ENCODE peak calls at places on chromosomes 12 and 14, in seven cellular contexts. One of them, this sample, is unnamed.

GRCh38 chr14:29282169-29282568 is 515.6 kb downstream of the FOXG1 start:
- DNase-seq in psoas muscle: no peak
- DNase-seq in sigmoid colon: no peak
- DNase-seq in GM23338: no peak
- DNase-seq in HepG2: no peak
- DNase-seq in ovary: no peak
- DNase-seq in GM12878: no peak
- DNase-seq in this sample: no peak

GRCh38 chr14:95258754-95259593 is 60.7 kb downstream of the CLMN start:
- DNase-seq in GM23338: no peak
- DNase-seq in ovary: no peak
- DNase-seq in GM12878: no peak
- DNase-seq in HepG2: no peak
- DNase-seq in psoas muscle: no peak
- DNase-seq in sigmoid colon: no peak
- DNase-seq in this sample: peak

GRCh38 chr14:55127491-55127951 is 1.5 kb upstream of the LGALS3 start:
- DNase-seq in GM23338: no peak
- DNase-seq in sigmoid colon: no peak
- DNase-seq in GM12878: no peak
- DNase-seq in ovary: no peak
- DNase-seq in psoas muscle: no peak
- DNase-seq in HepG2: no peak
- DNase-seq in this sample: peak

GRCh38 chr14:104887623-104888488 is 22.8 kb downstream of the CEP170B start:
- DNase-seq in GM12878: no peak
- DNase-seq in HepG2: no peak
- DNase-seq in sigmoid colon: peak
- DNase-seq in ovary: peak
- DNase-seq in GM23338: no peak
- DNase-seq in psoas muscle: peak
- DNase-seq in this sample: no peak

GRCh38 chr14:51638071-51638944 is 13.4 kb upstream of the FRMD6 start:
- DNase-seq in sigmoid colon: no peak
- DNase-seq in GM23338: peak
- DNase-seq in GM12878: no peak
- DNase-seq in HepG2: peak
- DNase-seq in ovary: no peak
- DNase-seq in psoas muscle: no peak
- DNase-seq in this sample: no peak

GRCh38 chr14:82239205-82239604 is 705.6 kb upstream of the SEL1L start:
- DNase-seq in psoas muscle: no peak
- DNase-seq in GM23338: no peak
- DNase-seq in GM12878: no peak
- DNase-seq in HepG2: no peak
- DNase-seq in sigmoid colon: no peak
- DNase-seq in ovary: no peak
- DNase-seq in this sample: no peak

GRCh38 chr12:114835031-114835430 is 151.1 kb upstream of the TBX3 start:
- DNase-seq in GM12878: no peak
- DNase-seq in psoas muscle: no peak
- DNase-seq in HepG2: no peak
- DNase-seq in GM23338: no peak
- DNase-seq in sigmoid colon: no peak
- DNase-seq in ovary: no peak
- DNase-seq in this sample: peak

GRCh38 chr14:59018978-59019377 is 169.5 kb upstream of the DAAM1 start:
- DNase-seq in GM23338: peak
- DNase-seq in ovary: no peak
- DNase-seq in sigmoid colon: no peak
- DNase-seq in psoas muscle: no peak
- DNase-seq in HepG2: no peak
- DNase-seq in GM12878: no peak
- DNase-seq in this sample: peak

GRCh38 chr14:69038449-69039286 is 59.6 kb upstream of the ACTN1 start:
- DNase-seq in HepG2: no peak
- DNase-seq in sigmoid colon: no peak
- DNase-seq in GM12878: no peak
- DNase-seq in GM23338: no peak
- DNase-seq in psoas muscle: no peak
- DNase-seq in ovary: no peak
- DNase-seq in this sample: peak

GRCh38 chr14:93868165-93868564 is 59.0 kb upstream of the FAM181A start:
- DNase-seq in ovary: no peak
- DNase-seq in GM12878: no peak
- DNase-seq in GM23338: no peak
- DNase-seq in sigmoid colon: no peak
- DNase-seq in psoas muscle: no peak
- DNase-seq in HepG2: no peak
- DNase-seq in this sample: no peak

GRCh38 chr12:34393821-34394150 is 371.5 kb downstream of the ALG10 start:
- DNase-seq in sigmoid colon: no peak
- DNase-seq in HepG2: no peak
- DNase-seq in GM12878: no peak
- DNase-seq in GM23338: no peak
- DNase-seq in ovary: peak
- DNase-seq in psoas muscle: peak
- DNase-seq in this sample: no peak

GRCh38 chr12:51972849-51973273 is 21.4 kb downstream of the ACVR1B start:
- DNase-seq in sigmoid colon: peak
- DNase-seq in HepG2: no peak
- DNase-seq in GM12878: no peak
- DNase-seq in GM23338: no peak
- DNase-seq in psoas muscle: no peak
- DNase-seq in ovary: no peak
- DNase-seq in this sample: peak

GRCh38 chr12:53481957-53482586 is 17.2 kb downstream of the MAP3K12 start:
- DNase-seq in GM12878: no peak
- DNase-seq in sigmoid colon: peak
- DNase-seq in HepG2: peak
- DNase-seq in GM23338: peak
- DNase-seq in ovary: no peak
- DNase-seq in psoas muscle: no peak
- DNase-seq in this sample: no peak

GRCh38 chr12:49188205-49188915 is 520 bp downstream of the TUBA1A start:
- DNase-seq in GM12878: no peak
- DNase-seq in GM23338: peak
- DNase-seq in psoas muscle: peak
- DNase-seq in sigmoid colon: peak
- DNase-seq in ovary: peak
- DNase-seq in HepG2: peak
- DNase-seq in this sample: peak

GRCh38 chr14:24013654-24014514 is 25.2 kb downstream of the DHRS4L2 start:
- DNase-seq in psoas muscle: no peak
- DNase-seq in GM12878: peak
- DNase-seq in GM23338: peak
- DNase-seq in HepG2: peak
- DNase-seq in ovary: peak
- DNase-seq in sigmoid colon: peak
- DNase-seq in this sample: peak

GRCh38 chr12:89417246-89417977 is 65.1 kb upstream of the DUSP6 start:
- DNase-seq in sigmoid colon: no peak
- DNase-seq in ovary: no peak
- DNase-seq in GM23338: no peak
- DNase-seq in GM12878: no peak
- DNase-seq in HepG2: no peak
- DNase-seq in psoas muscle: no peak
- DNase-seq in this sample: peak

GRCh38 chr14:66910306-66910705 is 278.9 kb upstream of the GARIN2 start:
- DNase-seq in psoas muscle: no peak
- DNase-seq in HepG2: no peak
- DNase-seq in GM23338: no peak
- DNase-seq in GM12878: no peak
- DNase-seq in sigmoid colon: no peak
- DNase-seq in ovary: no peak
- DNase-seq in this sample: no peak

GRCh38 chr14:98932436-98933325 is 339.3 kb downstream of the BCL11B start:
- DNase-seq in HepG2: no peak
- DNase-seq in sigmoid colon: peak
- DNase-seq in GM23338: no peak
- DNase-seq in psoas muscle: no peak
- DNase-seq in GM12878: no peak
- DNase-seq in ovary: no peak
- DNase-seq in this sample: no peak

GRCh38 chr14:54470701-54471100 is 18.1 kb downstream of the GMFB start:
- DNase-seq in ovary: no peak
- DNase-seq in psoas muscle: no peak
- DNase-seq in GM12878: no peak
- DNase-seq in sigmoid colon: no peak
- DNase-seq in HepG2: no peak
- DNase-seq in GM23338: no peak
- DNase-seq in this sample: no peak

GRCh38 chr12:94721173-94721572 is 70.8 kb upstream of the TMCC3 start:
- DNase-seq in ovary: no peak
- DNase-seq in HepG2: no peak
- DNase-seq in sigmoid colon: no peak
- DNase-seq in GM23338: no peak
- DNase-seq in psoas muscle: no peak
- DNase-seq in GM12878: peak
- DNase-seq in this sample: no peak
- H3K4me3 ChIP-seq in ovary: no peak
- H3K4me3 ChIP-seq in HepG2: no peak
- H3K4me3 ChIP-seq in sigmoid colon: no peak
- H3K4me3 ChIP-seq in GM23338: no peak
- H3K4me3 ChIP-seq in psoas muscle: no peak
- H3K4me3 ChIP-seq in GM12878: peak
- H3K4me3 ChIP-seq in this sample: no peak

GRCh38 chr12:118714500-118714899 is 266.8 kb upstream of the SRRM4 start:
- DNase-seq in GM12878: no peak
- DNase-seq in GM23338: no peak
- DNase-seq in psoas muscle: no peak
- DNase-seq in ovary: no peak
- DNase-seq in HepG2: peak
- DNase-seq in sigmoid colon: no peak
- DNase-seq in this sample: no peak

GRCh38 chr12:118711185-118711584 is 270.2 kb upstream of the SRRM4 start:
- DNase-seq in psoas muscle: no peak
- DNase-seq in GM23338: no peak
- DNase-seq in GM12878: no peak
- DNase-seq in sigmoid colon: no peak
- DNase-seq in ovary: no peak
- DNase-seq in HepG2: no peak
- DNase-seq in this sample: no peak

GRCh38 chr12:118715647-118716046 is 265.7 kb upstream of the SRRM4 start:
- DNase-seq in GM23338: no peak
- DNase-seq in psoas muscle: no peak
- DNase-seq in HepG2: no peak
- DNase-seq in sigmoid colon: no peak
- DNase-seq in ovary: no peak
- DNase-seq in GM12878: no peak
- DNase-seq in this sample: no peak

GRCh38 chr12:118714051-118714460 is 267.3 kb upstream of the SRRM4 start:
- DNase-seq in psoas muscle: no peak
- DNase-seq in GM12878: peak
- DNase-seq in HepG2: peak
- DNase-seq in sigmoid colon: no peak
- DNase-seq in GM23338: peak
- DNase-seq in ovary: no peak
- DNase-seq in this sample: no peak
- TF ChIP-seq CTCF in psoas muscle: peak
- TF ChIP-seq CTCF in GM12878: peak
- TF ChIP-seq CTCF in HepG2: peak
- TF ChIP-seq CTCF in sigmoid colon: no peak
- TF ChIP-seq CTCF in GM23338: peak
- TF ChIP-seq CTCF in ovary: no peak
- TF ChIP-seq CTCF in this sample: peak

DNA sequence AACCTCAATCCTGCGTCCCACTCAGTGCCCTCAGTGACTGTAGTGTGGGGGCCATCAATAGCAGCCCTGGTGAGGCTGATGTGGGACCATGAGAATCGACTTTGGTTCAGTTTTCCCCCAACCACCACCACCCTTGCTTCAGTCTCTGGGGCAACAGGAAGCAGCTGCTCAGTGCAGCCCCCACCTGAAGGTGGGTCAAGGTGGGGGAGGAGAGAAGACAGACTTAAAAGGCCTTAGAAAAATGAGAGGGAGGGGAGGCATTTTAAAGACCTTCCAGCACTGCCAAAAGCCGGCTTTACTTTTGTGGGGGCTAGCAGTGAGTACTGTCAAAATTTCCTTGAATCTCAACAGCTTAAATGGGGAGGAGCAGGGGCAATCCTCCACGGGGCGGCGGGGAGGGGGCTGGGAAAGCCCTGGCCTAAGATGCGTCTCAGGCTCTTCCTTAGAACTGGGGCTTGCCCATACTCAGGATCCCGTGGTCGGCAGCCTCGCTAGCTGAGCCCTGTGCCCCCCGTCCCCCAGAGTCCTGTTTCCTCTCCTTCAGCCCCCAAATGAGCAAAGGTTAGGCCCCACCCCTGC is 5.5 kb upstream of the BAZ2A start:
- DNase-seq in HepG2: no peak
- DNase-seq in ovary: no peak
- DNase-seq in GM23338: peak
- DNase-seq in psoas muscle: no peak
- DNase-seq in sigmoid colon: no peak
- DNase-seq in GM12878: no peak
- DNase-seq in this sample: no peak
- H3K27ac ChIP-seq in HepG2: peak
- H3K27ac ChIP-seq in ovary: peak
- H3K27ac ChIP-seq in GM23338: peak
- H3K27ac ChIP-seq in psoas muscle: peak
- H3K27ac ChIP-seq in sigmoid colon: peak
- H3K27ac ChIP-seq in GM12878: peak
- H3K27ac ChIP-seq in this sample: peak

GRCh38 chr12:20211537-20211936 is 156.8 kb upstream of the PDE3A start:
- DNase-seq in psoas muscle: no peak
- DNase-seq in GM12878: no peak
- DNase-seq in HepG2: no peak
- DNase-seq in ovary: no peak
- DNase-seq in sigmoid colon: no peak
- DNase-seq in GM23338: no peak
- DNase-seq in this sample: no peak

GRCh38 chr12:20212036-20212435 is 156.3 kb upstream of the PDE3A start:
- DNase-seq in ovary: no peak
- DNase-seq in psoas muscle: no peak
- DNase-seq in HepG2: no peak
- DNase-seq in GM12878: no peak
- DNase-seq in sigmoid colon: no peak
- DNase-seq in GM23338: no peak
- DNase-seq in this sample: no peak

GRCh38 chr12:20214286-20214685 is 154.1 kb upstream of the PDE3A start:
- DNase-seq in GM23338: no peak
- DNase-seq in psoas muscle: no peak
- DNase-seq in sigmoid colon: no peak
- DNase-seq in GM12878: no peak
- DNase-seq in ovary: peak
- DNase-seq in HepG2: no peak
- DNase-seq in this sample: no peak

GRCh38 chr12:20212658-20213387 is 155.5 kb upstream of the PDE3A start:
- DNase-seq in GM23338: peak
- DNase-seq in psoas muscle: peak
- DNase-seq in sigmoid colon: peak
- DNase-seq in GM12878: no peak
- DNase-seq in HepG2: no peak
- DNase-seq in ovary: peak
- DNase-seq in this sample: peak

GRCh38 chr12:20213851-20214250 is 154.5 kb upstream of the PDE3A start:
- DNase-seq in GM23338: no peak
- DNase-seq in psoas muscle: no peak
- DNase-seq in GM12878: no peak
- DNase-seq in HepG2: no peak
- DNase-seq in ovary: no peak
- DNase-seq in sigmoid colon: no peak
- DNase-seq in this sample: no peak
- H3K4me3 ChIP-seq in GM23338: no peak
- H3K4me3 ChIP-seq in psoas muscle: no peak
- H3K4me3 ChIP-seq in GM12878: no peak
- H3K4me3 ChIP-seq in HepG2: no peak
- H3K4me3 ChIP-seq in ovary: no peak
- H3K4me3 ChIP-seq in sigmoid colon: no peak
- H3K4me3 ChIP-seq in this sample: no peak

This sample was measured in brain microvascular endothelial cell.